ENCODE peak calls at places on chromosome 18, in ten cellular contexts. G, T, R, L, O, S, Z, U, I and H are unnamed samples.

GRCh38 chr18:22108674-22109073 is 60.7 kb upstream of the GATA6 start:
- DNase-seq in I (no peak), R (no peak), O (no peak), T (no peak), G (no peak), U (no peak), L (no peak), S (no peak), Z (no peak), H (no peak)

GRCh38 chr18:59266459-59266858 is 6.8 kb downstream of the RAX start:
- DNase-seq in U (no peak), I (no peak), T (no peak), S (no peak), L (no peak), Z (no peak), R (no peak), G (no peak), O (no peak), H (no peak)

GRCh38 chr18:63454497-63454896 is 22.3 kb upstream of the SERPINB5 start:
- DNase-seq in G (no peak), L (no peak), S (no peak), U (no peak), T (no peak), R (no peak), Z (no peak), I (no peak), O (no peak), H (no peak)

GRCh38 chr18:67583621-67584020 is 67.1 kb upstream of the DSEL start:
- DNase-seq in L (no peak), O (no peak), U (no peak), G (no peak), T (no peak), R (no peak), I (no peak), Z (no peak), S (no peak), H (no peak)

GRCh38 chr18:67154979-67155378 is 361.5 kb downstream of the DSEL start:
- DNase-seq in I (no peak), U (no peak), T (no peak), G (no peak), O (no peak), Z (no peak), L (no peak), S (no peak), R (no peak), H (no peak)

GRCh38 chr18:37532917-37533316 is 32.7 kb downstream of the CELF4 start:
- DNase-seq in G (no peak), O (no peak), T (no peak), U (no peak), S (no peak), I (no peak), R (no peak), Z (no peak), L (no peak), H (no peak)

GRCh38 chr18:75161629-75162028 is 47.3 kb downstream of the PTGR3 start:
- DNase-seq in I (no peak), U (no peak), G (no peak), Z (peak; percentile 20), O (peak; percentile 10), T (no peak), L (peak; percentile 42), R (no peak), S (peak; percentile 66), H (no peak)

GRCh38 chr18:41576643-41577042 is 378.4 kb upstream of the PIK3C3 start:
- DNase-seq in S (no peak), R (no peak), T (no peak), U (no peak), O (no peak), I (no peak), L (no peak), Z (no peak), G (no peak), H (no peak)

GRCh38 chr18:48924621-48925601 is 25.9 kb downstream of the SMAD7 start:
- DNase-seq in O (no peak), T (no peak), S (no peak), L (no peak), G (no peak), R (no peak), I (no peak), U (peak; percentile 13), Z (no peak), H (no peak)

GRCh38 chr18:5918196-5918595 is 22.9 kb upstream of the TMEM200C start:
- DNase-seq in I (no peak), L (no peak), S (no peak), R (no peak), G (no peak), O (no peak), T (no peak), U (no peak), Z (no peak), H (no peak)

GRCh38 chr18:13616525-13617035 is 109.8 kb downstream of the FAM210A start:
- DNase-seq in Z (no peak), R (no peak), G (no peak), S (no peak), L (no peak), O (no peak), T (no peak), I (no peak), U (no peak), H (no peak)

GRCh38 chr18:12121175-12122095 is 27.8 kb downstream of the ANKRD62 start:
- DNase-seq in U (no peak), R (no peak), T (no peak), L (no peak), G (no peak), O (no peak), S (no peak), I (no peak), Z (no peak), H (peak; percentile 3)